ENCODE peak calls at places on chromosome 20, in nine cellular contexts. R is keratinocyte, Z is fibroblast of lung, M is fibroblast of the aortic adventitia, B is left ventricle myocardium inferior, A is IMR-90, T is cardiac fibroblast, L is cardiac muscle cell, I is ovary. O is an unnamed sample.

GRCh38 chr20:40920291-40920690 is 108.3 kb upstream of the TOP1 start:
- DNase-seq in M (no peak), I (no peak), T (no peak), B (no peak), L (no peak), Z (no peak), A (no peak), R (no peak), O (no peak)

GRCh38 chr20:10662661-10663458 is 10.9 kb downstream of the JAG1 start:
- DNase-seq in M (no peak), Z (no peak), R (no peak), B (no peak), T (no peak), A (no peak), I (no peak), L (no peak), O (no peak)

GRCh38 chr20:3753098-3753497 is 14.5 kb downstream of the ADISSP start:
- DNase-seq in L (peak), R (no peak), M (peak), A (peak), T (peak), I (peak), Z (peak), B (no peak), O (peak)

GRCh38 chr20:23666189-23666588 is 22.6 kb downstream of the CST4 start:
- DNase-seq in Z (no peak), M (peak), I (no peak), T (peak), A (no peak), B (no peak), L (no peak), R (no peak), O (no peak)

GRCh38 chr20:37734228-37734980 is 40.6 kb downstream of the CTNNBL1 start:
- DNase-seq in I (no peak), M (peak), Z (peak), R (no peak), L (no peak), T (peak), A (peak), B (no peak), O (peak)

GRCh38 chr20:36390719-36391415 is 84.7 kb downstream of the DLGAP4 start:
- DNase-seq in T (no peak), B (no peak), Z (no peak), R (no peak), L (no peak), M (no peak), A (no peak), I (peak), O (no peak)

GRCh38 chr20:19633985-19634384 is 124.1 kb upstream of the RIN2 start:
- DNase-seq in I (no peak), B (no peak), R (no peak), Z (peak), L (peak), T (no peak), A (peak), M (no peak), O (no peak)

GRCh38 chr20:54017846-54018245 is 52.5 kb downstream of the BCAS1 start:
- DNase-seq in A (no peak), I (no peak), M (no peak), L (no peak), T (no peak), B (no peak), Z (no peak), R (no peak), O (no peak)

GRCh38 chr20:36538026-36538764 is 3.1 kb upstream of the MYL9 start:
- DNase-seq in B (no peak), I (peak), R (no peak), M (peak), A (peak), Z (peak), L (no peak), T (peak), O (peak)

GRCh38 chr20:53943522-53944291 is 126.7 kb downstream of the BCAS1 start:
- DNase-seq in R (no peak), T (peak), L (peak), Z (no peak), A (peak), M (peak), I (peak), B (no peak), O (no peak)

GRCh38 chr20:7926767-7927166 is 13.5 kb downstream of the HAO1 start:
- DNase-seq in Z (peak), I (no peak), R (no peak), L (peak), T (peak), A (peak), B (no peak), M (peak), O (peak)

GRCh38 chr20:63667858-63668257 is 9.7 kb downstream of the RTEL1 start:
- DNase-seq in M (no peak), I (no peak), L (no peak), R (no peak), Z (no peak), T (no peak), B (no peak), A (no peak), O (no peak)

GRCh38 chr20:2900845-2901592 is 27.7 kb downstream of the PTPRA start:
- DNase-seq in I (no peak), B (no peak), L (peak), M (no peak), A (no peak), T (no peak), Z (no peak), R (no peak), O (no peak)

GRCh38 chr20:35578469-35578868 is 36.6 kb downstream of the ERGIC3 start:
- DNase-seq in M (no peak), L (no peak), I (no peak), T (no peak), A (no peak), B (no peak), R (no peak), Z (no peak), O (no peak)

GRCh38 chr20:14996883-14997672 is 659.7 kb upstream of the FLRT3 start:
- DNase-seq in M (no peak), B (no peak), I (no peak), R (peak), T (no peak), A (no peak), L (no peak), Z (no peak), O (no peak)

GRCh38 chr20:47146703-47147102 is 209.8 kb downstream of the ZMYND8 start:
- DNase-seq in B (no peak), R (no peak), I (no peak), M (peak), Z (peak), A (peak), L (peak), T (peak), O (peak)

GRCh38 chr20:46987001-46987400 is 92.4 kb downstream of the EYA2 start:
- DNase-seq in M (no peak), Z (no peak), T (no peak), R (no peak), A (no peak), B (no peak), L (no peak), I (no peak), O (no peak)

GRCh38 chr20:11852801-11853200 is 64.9 kb upstream of the BTBD3 start:
- DNase-seq in I (no peak), M (peak), R (no peak), T (no peak), L (no peak), A (peak), Z (peak), B (no peak), O (no peak)

GRCh38 chr20:57596998-57597939 is 23.0 kb downstream of the ZBP1 start:
- DNase-seq in L (peak), B (peak), T (peak), M (peak), I (peak), A (peak), Z (peak), R (no peak), O (peak)

GRCh38 chr20:38146628-38147027 is 18.4 kb downstream of the TGM2 start:
- DNase-seq in R (no peak), L (no peak), M (no peak), I (no peak), A (no peak), B (no peak), Z (no peak), T (no peak), O (no peak)

GRCh38 chr20:50434653-50435396 is 75.4 kb upstream of the PTPN1 start:
- DNase-seq in M (peak), R (no peak), B (no peak), A (peak), I (no peak), L (no peak), T (peak), Z (peak), O (no peak)

GRCh38 chr20:55251170-55251569 is 754.1 kb downstream of the CBLN4 start:
- DNase-seq in R (no peak), M (no peak), B (no peak), Z (no peak), L (no peak), A (no peak), I (no peak), T (no peak), O (no peak)

GRCh38 chr20:51678041-51678697 is 90.0 kb downstream of the ATP9A start:
- DNase-seq in T (peak), L (no peak), R (no peak), Z (peak), B (no peak), I (peak), A (no peak), M (no peak), O (no peak)

GRCh38 chr20:47790032-47790965 is 5.0 kb upstream of the SULF2 start:
- DNase-seq in I (no peak), A (peak), B (no peak), T (peak), M (peak), Z (peak), R (no peak), L (no peak), O (peak)

GRCh38 chr20:40233401-40233800 is 455.6 kb downstream of the MAFB start:
- DNase-seq in T (no peak), M (no peak), B (no peak), A (no peak), I (no peak), Z (no peak), L (no peak), R (no peak), O (no peak)

GRCh38 chr20:50110141-50111047 is 2.6 kb downstream of the UBE2V1 start:
- DNase-seq in Z (peak), T (peak), M (no peak), A (no peak), B (no peak), L (no peak), I (no peak), R (no peak), O (peak)

GRCh38 chr20:63378626-63379025 is 17.5 kb upstream of the CHRNA4 start:
- DNase-seq in A (no peak), I (no peak), T (no peak), Z (no peak), B (no peak), M (no peak), L (peak), R (no peak), O (no peak)

GRCh38 chr20:10718671-10719070 is 44.9 kb upstream of the JAG1 start:
- DNase-seq in L (no peak), M (no peak), I (no peak), Z (no peak), T (no peak), A (no peak), R (no peak), B (no peak), O (no peak)

GRCh38 chr20:58745391-58745790 is 52.8 kb downstream of the NPEPL1 start:
- DNase-seq in Z (no peak), L (no peak), B (no peak), I (no peak), R (no peak), M (no peak), T (no peak), A (no peak), O (no peak)

GRCh38 chr20:12269579-12269978 is 351.9 kb downstream of the BTBD3 start:
- DNase-seq in A (no peak), B (peak), T (no peak), L (no peak), M (no peak), R (no peak), Z (no peak), I (no peak), O (no peak)

GRCh38 chr20:61842011-61842410 is 223.7 kb downstream of the TAF4 start:
- DNase-seq in I (peak), Z (no peak), B (no peak), A (no peak), M (no peak), T (no peak), L (peak), R (no peak), O (no peak)

GRCh38 chr20:51509208-51509607 is 33.3 kb downstream of the NFATC2 start:
- DNase-seq in I (no peak), T (no peak), M (no peak), B (no peak), R (no peak), L (no peak), A (no peak), Z (no peak), O (no peak)

GRCh38 chr20:25018841-25019240 is 26.3 kb upstream of the APMAP start:
- DNase-seq in I (peak), B (no peak), M (no peak), Z (no peak), A (no peak), R (no peak), L (no peak), T (no peak), O (no peak)

GRCh38 chr20:54062812-54063280 is 7.5 kb downstream of the BCAS1 start:
- DNase-seq in T (peak), I (no peak), Z (peak), B (no peak), L (peak), A (peak), R (no peak), M (peak), O (no peak)

GRCh38 chr20:52313335-52313963 is 121.9 kb upstream of the ZFP64 start:
- DNase-seq in R (no peak), I (no peak), L (peak), M (peak), B (no peak), T (peak), Z (peak), A (peak), O (no peak)

GRCh38 chr20:47809561-47809960 is 24.3 kb upstream of the SULF2 start:
- DNase-seq in R (peak), Z (peak), L (no peak), M (no peak), I (no peak), A (no peak), T (no peak), B (no peak), O (no peak)

GRCh38 chr20:4813076-4813838 is 91.5 kb downstream of the PRND start:
- DNase-seq in B (no peak), R (no peak), L (no peak), T (peak), M (no peak), I (no peak), Z (no peak), A (no peak), O (no peak)

GRCh38 chr20:4812641-4813075 is 90.9 kb downstream of the PRND start:
- DNase-seq in Z (no peak), M (no peak), B (no peak), L (no peak), T (no peak), I (no peak), A (no peak), R (no peak), O (no peak)

GRCh38 chr20:4811257-4811656 is 89.5 kb downstream of the PRND start:
- DNase-seq in M (no peak), B (no peak), T (no peak), Z (no peak), A (no peak), L (no peak), R (no peak), I (no peak), O (no peak)

GRCh38 chr20:4811661-4812181 is 90.0 kb downstream of the PRND start:
- DNase-seq in I (no peak), M (no peak), L (no peak), T (no peak), A (no peak), Z (no peak), B (peak), R (no peak), O (no peak)

DNA sequence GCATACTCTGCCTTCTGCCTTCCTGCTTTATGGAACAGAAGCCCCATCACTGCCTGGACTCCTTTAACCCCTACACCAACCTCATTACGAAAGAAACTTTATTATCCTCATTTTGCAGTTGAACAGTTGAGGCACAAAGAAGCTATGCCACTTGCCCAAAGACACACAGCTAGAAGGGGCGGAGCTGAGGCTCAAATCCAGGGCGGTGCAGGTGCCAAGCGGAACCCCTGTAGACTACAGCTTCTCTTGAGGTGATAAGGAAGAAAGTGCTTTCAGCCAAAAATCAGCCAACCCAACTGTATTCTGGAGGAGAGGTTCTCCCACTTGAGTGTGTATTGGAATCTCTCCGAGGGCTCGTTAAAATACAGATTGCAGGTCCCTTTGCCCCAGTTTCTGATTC is 90.5 kb downstream of the PRND start:
- DNase-seq in A (no peak), I (no peak), T (no peak), Z (no peak), R (no peak), B (no peak), M (no peak), L (no peak), O (no peak)
- H3K4me3 ChIP-seq in A (no peak), I (no peak), T (no peak), Z (no peak), R (no peak), B (no peak), M (no peak), L (no peak), O (no peak)

GRCh38 chr20:17651761-17652388 is 30.2 kb downstream of the RRBP1 start:
- DNase-seq in I (peak), T (no peak), Z (no peak), M (no peak), R (no peak), L (no peak), A (no peak), B (no peak), O (no peak)

GRCh38 chr20:17650301-17650761 is 31.7 kb downstream of the RRBP1 start:
- DNase-seq in T (peak), R (no peak), L (no peak), M (peak), A (no peak), B (no peak), I (peak), Z (no peak), O (no peak)

GRCh38 chr20:17650816-17651760 is 31.0 kb downstream of the RRBP1 start:
- DNase-seq in Z (no peak), I (no peak), M (peak), A (peak), L (no peak), R (no peak), B (no peak), T (peak), O (no peak)

GRCh38 chr20:17653835-17654648 is 28.0 kb downstream of the RRBP1 start:
- DNase-seq in B (no peak), T (no peak), L (no peak), Z (no peak), M (no peak), A (no peak), R (no peak), I (no peak), O (no peak)

DNA sequence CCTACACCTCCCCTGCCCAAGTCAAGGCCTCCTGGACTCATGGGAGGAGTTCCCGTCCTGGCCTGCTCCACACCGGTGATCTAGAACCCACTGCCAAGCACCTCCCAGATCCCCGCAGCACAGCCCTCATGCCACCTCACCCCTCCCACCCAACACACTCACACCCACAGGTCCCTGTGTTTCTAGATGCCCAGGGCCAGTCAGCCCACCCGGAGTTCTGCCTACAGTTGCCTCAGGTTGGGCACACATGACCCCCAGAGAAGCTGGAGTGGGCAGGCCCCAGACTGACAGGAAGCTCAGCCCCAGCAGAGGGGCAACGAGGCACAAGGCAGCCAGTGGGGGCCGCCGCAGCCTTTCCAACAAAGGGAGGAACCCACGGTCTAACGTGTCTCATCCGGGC is 29.6 kb downstream of the RRBP1 start:
- DNase-seq in A (no peak), B (no peak), T (no peak), I (peak), R (no peak), L (no peak), Z (no peak), M (no peak), O (no peak)
- TF ChIP-seq CTCF in A (no peak), B (no peak), T (no peak), I (no peak), R (no peak), L (no peak), Z (no peak), M (no peak), O (no peak)

GRCh38 chr20:20711413-20711812 is 1.0 kb downstream of the RALGAPA2 start:
- DNase-seq in B (no peak), M (no peak), T (no peak), A (no peak), I (no peak), R (no peak), L (no peak), Z (no peak), O (no peak)

GRCh38 chr20:20709858-20710257 is 2.6 kb downstream of the RALGAPA2 start:
- DNase-seq in B (no peak), L (no peak), M (no peak), Z (no peak), A (no peak), R (no peak), I (no peak), T (no peak), O (no peak)

GRCh38 chr20:20712004-20712473 is 405 bp downstream of the RALGAPA2 start:
- DNase-seq in L (peak), Z (no peak), A (no peak), T (no peak), B (no peak), M (no peak), R (no peak), I (no peak), O (no peak)

GRCh38 chr20:20710443-20710842 is 2.0 kb downstream of the RALGAPA2 start:
- DNase-seq in M (no peak), B (no peak), Z (no peak), A (no peak), I (no peak), L (no peak), T (no peak), R (no peak), O (no peak)

DNA sequence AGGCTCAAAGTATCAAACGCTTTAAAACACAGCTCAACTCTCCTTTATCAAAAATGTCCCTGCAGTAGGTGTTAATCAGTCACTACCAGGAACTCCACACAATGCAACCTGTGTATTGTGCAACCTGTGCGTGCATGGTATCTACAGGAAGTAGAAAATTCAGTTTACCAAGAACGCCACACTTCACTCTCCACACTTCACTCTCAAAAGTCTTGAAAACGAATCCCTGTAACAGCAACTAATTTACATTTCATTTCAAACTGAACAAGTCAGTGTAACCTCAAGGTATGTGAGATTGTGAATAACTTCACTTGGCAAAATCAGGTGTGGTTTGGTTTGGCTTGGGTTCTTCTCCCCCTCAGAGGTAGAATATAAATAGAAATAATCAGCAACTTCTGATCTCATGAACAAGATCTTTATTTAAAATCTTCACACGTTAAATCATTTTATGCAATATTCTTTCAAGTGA is 1.6 kb downstream of the RALGAPA2 start:
- DNase-seq in R (no peak), B (no peak), L (no peak), A (no peak), M (no peak), T (no peak), I (no peak), Z (no peak), O (peak)
- H3K4me3 ChIP-seq in R (peak), B (peak), L (no peak), A (no peak), M (no peak), T (no peak), I (peak), Z (no peak), O (no peak)

DNA sequence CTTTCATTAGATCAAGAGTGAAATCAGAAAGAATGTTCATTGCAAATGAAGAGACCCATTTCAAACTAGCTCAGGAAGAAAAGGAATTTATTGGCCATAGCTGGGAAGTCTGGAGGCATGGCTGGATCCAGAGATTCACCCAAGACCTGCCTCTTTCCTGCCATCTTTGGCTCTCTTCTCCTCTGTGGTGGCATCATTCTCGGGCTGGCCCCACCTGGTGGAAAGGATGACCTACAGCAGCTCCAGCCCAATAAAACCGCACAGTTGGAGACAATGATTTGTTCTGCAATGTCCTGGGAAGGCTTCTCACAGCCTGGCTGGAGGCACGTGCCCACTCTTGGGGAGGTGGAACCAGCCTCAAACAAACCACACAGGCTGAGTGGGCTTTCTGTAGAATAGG is 18.1 kb upstream of the FERMT1 start:
- DNase-seq in I (no peak), A (no peak), M (no peak), Z (no peak), L (no peak), T (no peak), B (no peak), R (no peak), O (no peak)
- TF ChIP-seq CTCF in I (no peak), A (peak), M (peak), Z (no peak), L (peak), T (no peak), B (no peak), R (peak), O (peak)

O was measured in astrocyte of the cerebellum.